ENCODE peak calls at places on chromosome 1, in four cellular contexts. W is A549, A is cardiac muscle cell, T is K562. Y is an unnamed sample.

GRCh38 chr1:41343790-41344679 is 17.2 kb upstream of the FOXO6 start:
- DNase-seq in W (no peak), A (no peak), T (no peak), Y (no peak)

GRCh38 chr1:7896994-7897393 is 43.6 kb downstream of the TNFRSF9 start:
- DNase-seq in W (no peak), A (no peak), T (no peak), Y (no peak)

GRCh38 chr1:225824522-225824921 is 14.6 kb downstream of the EPHX1 start:
- DNase-seq in W (no peak), A (no peak), T (no peak), Y (no peak)

GRCh38 chr1:47582891-47583608 is 145.2 kb downstream of the FOXD2 start:
- DNase-seq in W (no peak), A (no peak), T (no peak), Y (no peak)

GRCh38 chr1:41935226-41935625 is 16.5 kb upstream of the HIVEP3 start:
- DNase-seq in W (no peak), A (peak; percentile 70), T (no peak), Y (no peak)

GRCh38 chr1:210222288-210223006 is 10.1 kb upstream of the SERTAD4 start:
- DNase-seq in W (no peak), A (peak; percentile 31), T (no peak), Y (no peak)

GRCh38 chr1:179143332-179143731 is 61.5 kb downstream of the TOR3A start:
- DNase-seq in W (no peak), A (peak; percentile 92), T (no peak), Y (no peak)

GRCh38 chr1:48526045-48526714 is 54.2 kb upstream of the SPATA6 start:
- DNase-seq in W (no peak), A (peak; percentile 89), T (no peak), Y (peak; percentile 3)

GRCh38 chr1:218785928-218786327 is 387.8 kb upstream of the LYPLAL1 start:
- DNase-seq in W (no peak), A (peak; percentile 47), T (no peak), Y (no peak)

GRCh38 chr1:205261946-205262668 is 34.4 kb downstream of the TMCC2 start:
- DNase-seq in W (no peak), A (peak; percentile 54), T (no peak), Y (no peak)

GRCh38 chr1:199449681-199450080 is 577.8 kb upstream of the NR5A2 start:
- DNase-seq in W (no peak), A (no peak), T (no peak), Y (no peak)

GRCh38 chr1:231153726-231154125 is 8.1 kb upstream of the TRIM67 start:
- DNase-seq in W (no peak), A (no peak), T (no peak), Y (no peak)

GRCh38 chr1:119091618-119092017 is 48.8 kb downstream of the WARS2 start:
- DNase-seq in W (no peak), A (no peak), T (no peak), Y (no peak)

GRCh38 chr1:8202182-8202905 is 115.6 kb upstream of the SLC45A1 start:
- DNase-seq in W (peak; percentile 78), A (peak; percentile 92), T (peak; percentile 45), Y (no peak)

GRCh38 chr1:110316735-110317134 is 22.4 kb upstream of the RBM15 start:
- DNase-seq in W (no peak), A (no peak), T (no peak), Y (no peak)

GRCh38 chr1:109897244-109897955 is 13.2 kb upstream of the CSF1 start:
- DNase-seq in W (no peak), A (no peak), T (no peak), Y (no peak)

GRCh38 chr1:32470991-32471694 is 6.3 kb downstream of the ZBTB8B start:
- DNase-seq in W (no peak), A (no peak), T (peak; percentile 77), Y (peak; percentile 56)

GRCh38 chr1:206505702-206506375 is 1.5 kb upstream of the RASSF5 start:
- DNase-seq in W (peak; percentile 58), A (peak; percentile 68), T (no peak), Y (no peak)

GRCh38 chr1:44645466-44646244 is 28.6 kb downstream of the TMEM53 start:
- DNase-seq in W (no peak), A (no peak), T (no peak), Y (no peak)

GRCh38 chr1:205988585-205988995 is 14.6 kb downstream of the RAB7B start:
- DNase-seq in W (no peak), A (no peak), T (no peak), Y (no peak)

GRCh38 chr1:27878038-27878437 is 5.7 kb downstream of the THEMIS2 start:
- DNase-seq in W (no peak), A (no peak), T (no peak), Y (no peak)

GRCh38 chr1:43247256-43247921 is 22.4 kb upstream of the TMEM125 start:
- DNase-seq in W (no peak), A (no peak), T (no peak), Y (no peak)

GRCh38 chr1:41742219-41742618 is 176.5 kb downstream of the HIVEP3 start:
- DNase-seq in W (no peak), A (peak; percentile 51), T (no peak), Y (no peak)

GRCh38 chr1:226737819-226738420 is 1.2 kb downstream of the ITPKB start:
- DNase-seq in W (no peak), A (peak; percentile 48), T (no peak), Y (peak; percentile 8)

GRCh38 chr1:2208309-2209239 is 14.0 kb upstream of the FAAP20 start:
- DNase-seq in W (peak; percentile 74), A (peak; percentile 81), T (no peak), Y (no peak)
- H3K4me1 ChIP-seq in W (peaks cover 74% of the 10 kb centered on the region), A (peaks cover 23% of the 10 kb centered on the region), T (peaks cover 87% of the 10 kb centered on the region), Y (peaks cover 23% of the 10 kb centered on the region)

GRCh38 chr1:156164465-156164831 is 11.1 kb downstream of the SEMA4A start:
- DNase-seq in W (no peak), A (no peak), T (no peak), Y (no peak)
- H3K9me3 ChIP-seq in W (peaks cover 5% of the 10 kb centered on the region), A (no peaks in the 10 kb centered on the region), T (no peaks in the 10 kb centered on the region), Y (peaks cover 2% of the 10 kb centered on the region)

DNA sequence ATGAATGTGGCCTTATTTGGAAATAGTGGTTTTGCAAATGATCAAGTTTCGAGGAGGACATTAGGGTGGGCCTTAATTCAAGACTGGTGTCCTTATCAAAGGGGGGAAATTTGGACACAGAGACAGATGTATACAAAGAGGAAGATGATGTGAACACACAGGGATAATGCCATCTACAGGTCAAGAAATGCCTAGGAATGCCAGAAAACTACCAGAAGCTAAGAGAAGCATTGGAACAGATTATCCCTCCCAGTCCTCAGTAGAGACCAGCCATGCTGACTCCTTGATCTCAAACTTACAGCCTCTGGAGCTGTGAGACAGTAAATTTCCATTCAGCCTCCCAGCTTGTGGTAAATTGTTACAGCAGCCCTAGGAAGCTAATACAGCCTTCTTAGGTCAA is 151.4 kb downstream of the PTGER3 start:
- DNase-seq in W (no peak), A (no peak), T (no peak), Y (no peak)
- H3K4me1 ChIP-seq in W (no peaks in the 10 kb centered on the region), A (peaks cover 10% of the 10 kb centered on the region), T (no peaks in the 10 kb centered on the region), Y (no peaks in the 10 kb centered on the region)

GRCh38 chr1:248756636-248757035 is 1.1 kb upstream of the LYPD8 start:
- DNase-seq in W (no peak), A (no peak), T (no peak), Y (no peak)
- H3K9me3 ChIP-seq in W (peaks cover 4% of the 10 kb centered on the region), A (no peaks in the 10 kb centered on the region), T (peaks cover 2% of the 10 kb centered on the region), Y (no peaks in the 10 kb centered on the region)

GRCh38 chr1:229227298-229227919 is 43.5 kb upstream of the RAB4A start:
- DNase-seq in W (peak; percentile 89), A (peak; percentile 90), T (peak; percentile 91), Y (peak; percentile 71)
- H3K4me1 ChIP-seq in W (peaks cover 81% of the 10 kb centered on the region), A (peaks cover 3% of the 10 kb centered on the region), T (no peaks in the 10 kb centered on the region), Y (peaks cover 17% of the 10 kb centered on the region)

DNA sequence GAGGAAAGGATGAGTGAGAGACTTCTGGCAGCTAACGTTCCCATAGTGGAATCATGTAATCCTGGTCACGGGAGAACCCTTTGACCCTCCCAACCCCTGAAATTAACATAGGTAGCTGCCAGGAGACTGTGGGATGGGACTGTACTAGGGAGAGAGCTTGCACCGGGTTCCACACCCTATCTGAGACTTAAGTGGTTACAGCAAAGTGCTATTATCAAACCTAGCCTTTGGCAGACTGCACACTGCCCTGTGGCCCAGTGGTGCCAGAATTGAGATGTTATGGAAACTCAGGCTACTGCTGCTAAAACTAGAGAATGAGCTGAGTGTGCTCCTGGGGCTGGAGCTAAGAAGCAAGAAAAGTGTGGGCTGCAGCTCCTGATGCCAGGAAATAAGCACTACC is 79.6 kb upstream of the PDC start:
- DNase-seq in W (no peak), A (no peak), T (no peak), Y (no peak)
- H3K9me3 ChIP-seq in W (peaks cover 2% of the 10 kb centered on the region), A (no peaks in the 10 kb centered on the region), T (peaks cover 3% of the 10 kb centered on the region), Y (no peaks in the 10 kb centered on the region)

GRCh38 chr1:36951761-36952160 is 82.6 kb downstream of the GRIK3 start:
- DNase-seq in W (no peak), A (no peak), T (no peak), Y (no peak)
- H3K4me1 ChIP-seq in W (no peaks in the 10 kb centered on the region), A (peaks cover 8% of the 10 kb centered on the region), T (no peaks in the 10 kb centered on the region), Y (no peaks in the 10 kb centered on the region)

GRCh38 chr1:117366281-117366981 is 818 bp upstream of the MAN1A2 start:
- DNase-seq in W (peak; percentile 60), A (peak; percentile 87), T (peak; percentile 99), Y (peak; percentile 85)
- H3K9me3 ChIP-seq in W (no peaks in the 10 kb centered on the region), A (no peaks in the 10 kb centered on the region), T (no peaks in the 10 kb centered on the region), Y (no peaks in the 10 kb centered on the region)

GRCh38 chr1:167472729-167473529 is 45.4 kb downstream of the CD247 start:
- DNase-seq in W (no peak), A (no peak), T (peak; percentile 14), Y (no peak)
- H3K4me1 ChIP-seq in W (no peaks in the 10 kb centered on the region), A (peaks cover 2% of the 10 kb centered on the region), T (no peaks in the 10 kb centered on the region), Y (peaks cover 7% of the 10 kb centered on the region)

GRCh38 chr1:3198371-3199287 is 129.6 kb downstream of the PRDM16 start:
- DNase-seq in W (no peak), A (no peak), T (no peak), Y (no peak)

GRCh38 chr1:3196577-3197245 is 127.7 kb downstream of the PRDM16 start:
- DNase-seq in W (no peak), A (no peak), T (no peak), Y (no peak)

GRCh38 chr1:3195480-3195815 is 126.4 kb downstream of the PRDM16 start:
- DNase-seq in W (no peak), A (no peak), T (no peak), Y (no peak)

GRCh38 chr1:3195966-3196515 is 127.0 kb downstream of the PRDM16 start:
- DNase-seq in W (no peak), A (no peak), T (no peak), Y (no peak)

GRCh38 chr1:3197781-3198316 is 128.8 kb downstream of the PRDM16 start:
- DNase-seq in W (no peak), A (no peak), T (no peak), Y (no peak)
- H3K9me3 ChIP-seq in W (no peaks in the 10 kb centered on the region), A (no peaks in the 10 kb centered on the region), T (no peaks in the 10 kb centered on the region), Y (no peaks in the 10 kb centered on the region)

Y was measured in HAP-1.